ENCODE peak calls at places on chromosomes 2 and 18, in four cellular contexts. H, Y, E and S are unnamed samples.
A peak's percentile ranks its signal among the peaks of the same experiment; 100 is the strongest.

GRCh38 chr2:30234180-30234971 is 3.0 kb downstream of the LBH start:
- DNase-seq in Y (no peak), H (no peak), E (no peak), S (no peak)

GRCh38 chr2:64672708-64673107 is 19.0 kb upstream of the SERTAD2 start:
- DNase-seq in Y (no peak), E (no peak), H (no peak), S (no peak)

GRCh38 chr2:69619725-69620124 is 23.8 kb downstream of the AAK1 start:
- DNase-seq in Y (no peak), E (no peak), H (no peak), S (no peak)

GRCh38 chr18:11955299-11956029 is 25.8 kb upstream of the IMPA2 start:
- DNase-seq in Y (peak; percentile 55), E (no peak), H (no peak), S (no peak)

GRCh38 chr2:18169787-18170175 is 291.3 kb downstream of the KCNS3 start:
- DNase-seq in E (no peak), H (no peak), Y (no peak), S (no peak)

GRCh38 chr2:27442282-27442980 is at the start of gene KRTCAP3:
- DNase-seq in Y (peak; percentile 41), H (peak; percentile 91), E (peak; percentile 58), S (peak; percentile 94)

GRCh38 chr18:79519751-79520472 is 124.2 kb downstream of the NFATC1 start:
- DNase-seq in H (no peak), E (no peak), Y (peak; percentile 35), S (no peak)

GRCh38 chr2:201257381-201257940 is 2.9 kb upstream of the CASP8 start:
- DNase-seq in Y (peak; percentile 59), H (no peak), E (no peak), S (peak; percentile 43)

GRCh38 chr2:224011837-224012236 is 27.2 kb downstream of the SERPINE2 start:
- DNase-seq in Y (no peak), H (no peak), E (no peak), S (no peak)

GRCh38 chr2:72457801-72458516 is 310.3 kb upstream of the CYP26B1 start:
- DNase-seq in E (no peak), Y (no peak), H (no peak), S (no peak)

GRCh38 chr2:241218131-241219029 is 29.9 kb downstream of the ANO7 start:
- DNase-seq in Y (peak; percentile 75), H (peak; percentile 69), E (peak; percentile 88), S (peak; percentile 71)

GRCh38 chr2:13091463-13091862 is 374.7 kb downstream of the TRIB2 start:
- DNase-seq in E (no peak), H (no peak), Y (no peak), S (no peak)
- TF ChIP-seq TEAD4 in E (no peak), H (no peak), Y (no peak), S (no peak)

GRCh38 chr2:19255481-19255880 is 102.9 kb downstream of the OSR1 start:
- DNase-seq in E (no peak), H (no peak), Y (no peak), S (no peak)

GRCh38 chr2:19250906-19251305 is 107.5 kb downstream of the OSR1 start:
- DNase-seq in Y (no peak), E (no peak), H (no peak), S (no peak)

GRCh38 chr2:19251554-19251953 is 106.9 kb downstream of the OSR1 start:
- DNase-seq in H (no peak), E (no peak), Y (no peak), S (no peak)

GRCh38 chr2:19261061-19261460 is 97.4 kb downstream of the OSR1 start:
- DNase-seq in E (no peak), H (no peak), Y (no peak), S (no peak)

DNA sequence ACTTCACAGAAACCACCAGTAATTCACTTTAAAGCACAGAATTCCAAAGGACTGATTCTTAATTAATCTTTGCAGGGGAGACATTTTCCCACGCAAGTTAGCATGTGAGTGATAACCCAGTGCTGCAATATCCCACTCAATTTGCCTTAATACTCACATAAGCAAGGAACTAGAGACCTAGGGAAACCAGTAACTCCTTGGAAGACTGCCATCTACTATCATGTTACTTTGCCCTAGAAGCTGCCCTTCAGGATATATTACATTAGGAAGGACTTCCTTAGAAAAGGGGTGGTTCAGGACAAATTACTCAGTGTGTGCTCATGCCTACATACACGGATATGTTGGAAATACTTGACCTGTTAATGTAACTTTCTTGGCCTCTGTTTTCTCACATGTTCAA is 102.2 kb downstream of the OSR1 start:
- DNase-seq in E (peak; percentile 9), Y (no peak), H (no peak), S (no peak)
- TF ChIP-seq TEAD4 in E (peak; percentile 13), Y (no peak), H (no peak), S (no peak)

GRCh38 chr18:37266290-37266689 is 299.3 kb downstream of the CELF4 start:
- DNase-seq in H (peak; percentile 65), Y (peak; percentile 41), E (peak; percentile 64), S (peak; percentile 61)

GRCh38 chr18:37274309-37274987 is 291.1 kb downstream of the CELF4 start:
- DNase-seq in H (no peak), Y (no peak), E (no peak), S (no peak)

GRCh38 chr18:37270666-37271052 is 294.9 kb downstream of the CELF4 start:
- DNase-seq in E (no peak), Y (no peak), H (no peak), S (no peak)

GRCh38 chr18:37272841-37273240 is 292.8 kb downstream of the CELF4 start:
- DNase-seq in E (no peak), Y (no peak), H (no peak), S (no peak)

GRCh38 chr18:37270046-37270665 is 295.4 kb downstream of the CELF4 start:
- DNase-seq in E (no peak), H (peak; percentile 64), Y (peak; percentile 56), S (peak; percentile 85)
- TF ChIP-seq TEAD4 in E (no peak), H (peak; percentile 100), Y (peak; percentile 99), S (peak; percentile 77)

DNA sequence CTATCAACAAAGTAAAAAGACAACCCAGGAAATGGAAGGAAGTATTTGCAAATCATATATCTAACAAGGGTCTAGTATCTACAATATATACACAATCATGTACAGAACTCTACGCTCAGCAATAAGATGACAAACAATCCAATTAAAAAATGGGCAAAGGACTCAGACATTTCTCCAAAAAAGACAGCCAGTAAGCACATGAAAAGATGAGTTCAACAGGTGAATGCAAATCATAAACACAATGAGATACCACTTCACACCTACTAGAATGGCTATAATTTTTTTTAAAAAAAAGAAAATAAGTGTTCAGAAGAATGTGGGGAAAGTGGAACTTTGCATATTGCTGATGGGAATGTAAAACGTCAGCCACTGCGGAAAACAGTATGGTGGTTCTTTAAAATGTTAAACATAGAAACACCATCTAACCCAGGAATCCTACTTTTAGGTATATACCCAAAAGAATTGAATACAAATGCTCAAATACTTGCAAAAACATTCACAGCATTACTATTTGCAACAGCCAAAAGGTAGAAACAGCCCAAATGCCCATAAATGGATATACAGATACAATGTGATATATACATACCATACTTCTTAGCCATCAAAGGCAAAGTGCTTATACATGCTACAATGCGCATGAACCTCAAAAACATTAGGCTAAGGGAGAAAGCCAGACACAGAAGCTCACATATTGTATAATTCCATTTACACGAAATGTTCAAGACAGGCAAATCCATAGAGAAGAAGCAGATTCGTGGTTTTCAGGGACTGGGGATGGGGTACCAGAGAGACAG is 121.2 kb downstream of the CABYR start:
- DNase-seq in Y (no peak), H (no peak), E (no peak), S (no peak)
- TF ChIP-seq TEAD4 in Y (no peak), H (no peak), E (no peak), S (no peak)

GRCh38 chr2:144592500-144593256 is 72.8 kb upstream of the ZEB2 start:
- DNase-seq in E (no peak), Y (no peak), H (no peak), S (no peak)
- TF ChIP-seq TEAD4 in E (no peak), Y (no peak), H (no peak), S (no peak)